ENCODE peak calls at places on chromosomes 1 and 21, in four cellular contexts. H is GM12878, W is HL-60, Z is K562. A is an unnamed sample.

GRCh38 chr1:157596384-157596783 is 1.5 kb downstream of the FCRL4 start:
- DNase-seq in H (no peak), W (no peak), Z (no peak), A (no peak)

GRCh38 chr1:38585038-38585420 is 274.5 kb downstream of the RRAGC start:
- DNase-seq in Z (no peak), W (no peak), H (no peak), A (no peak)

GRCh38 chr1:41383094-41383852 is 22.0 kb downstream of the FOXO6 start:
- DNase-seq in Z (no peak), W (peak), H (no peak), A (no peak)

GRCh38 chr1:200415693-200416593 is 6.1 kb upstream of the ZNF281 start:
- DNase-seq in W (no peak), H (no peak), Z (no peak), A (no peak)

GRCh38 chr1:157377216-157377821 is 175.0 kb downstream of the FCRL5 start:
- DNase-seq in W (peak), H (no peak), Z (peak), A (no peak)

GRCh38 chr1:222546548-222547259 is 1.2 kb downstream of the HHIPL2 start:
- DNase-seq in H (no peak), W (peak), Z (no peak), A (no peak)

GRCh38 chr21:21268061-21268471 is 269.9 kb downstream of the NCAM2 start:
- DNase-seq in Z (no peak), H (no peak), W (no peak), A (no peak)

GRCh38 chr1:100734716-100735115 is 15.2 kb downstream of the VCAM1 start:
- DNase-seq in H (no peak), W (no peak), Z (no peak), A (no peak)

GRCh38 chr1:97942161-97943123 is 21.6 kb upstream of the DPYD start:
- DNase-seq in Z (no peak), W (no peak), H (no peak), A (no peak)

GRCh38 chr1:181638004-181638403 is 154.7 kb downstream of the CACNA1E start:
- DNase-seq in W (no peak), Z (no peak), H (no peak), A (no peak)

GRCh38 chr1:62301726-62302390 is 17.4 kb downstream of the KANK4 start:
- DNase-seq in Z (no peak), W (no peak), H (no peak), A (no peak)

GRCh38 chr1:97832490-97832889 is 88.3 kb downstream of the DPYD start:
- DNase-seq in Z (no peak), H (no peak), W (no peak), A (no peak)

GRCh38 chr1:183281039-183281438 is 95.0 kb downstream of the LAMC2 start:
- DNase-seq in W (peak), Z (no peak), H (no peak), A (no peak)

GRCh38 chr1:209838537-209838936 is 10.8 kb downstream of the UTP25 start:
- DNase-seq in H (no peak), W (peak), Z (no peak), A (no peak)

GRCh38 chr1:150507912-150508864 is at the start of gene ECM1:
- DNase-seq in H (no peak), W (no peak), Z (peak), A (no peak)

GRCh38 chr1:84367219-84367618 is 31.1 kb upstream of the DNASE2B start:
- DNase-seq in W (no peak), H (no peak), Z (no peak), A (no peak)

DNA sequence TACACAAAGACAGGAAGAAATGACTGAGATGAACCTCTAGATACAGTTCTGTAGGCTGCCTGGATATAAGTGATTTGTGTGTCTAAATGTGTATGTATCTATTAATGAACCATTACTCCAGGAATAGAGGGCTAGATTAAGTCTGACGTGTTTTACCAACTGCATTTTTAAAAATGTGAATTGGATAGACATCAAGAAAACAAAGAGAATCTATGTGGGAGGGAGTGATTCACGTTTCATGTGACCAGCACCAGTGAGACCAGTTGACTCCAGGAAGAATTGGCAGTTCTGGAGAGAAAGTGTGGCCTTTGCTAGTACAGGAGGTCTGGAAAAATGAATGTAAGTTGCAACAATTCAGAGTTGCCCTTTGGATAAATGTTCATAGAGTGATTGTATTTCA is 53.4 kb upstream of the RGS21 start:
- DNase-seq in Z (no peak), H (no peak), W (no peak), A (no peak)
- TF ChIP-seq SPI1 in Z (no peak), H (no peak), W (no peak), A (no peak)

GRCh38 chr1:184329255-184329953 is 57.4 kb upstream of the C1orf21 start:
- DNase-seq in Z (no peak), W (no peak), H (no peak), A (no peak)

GRCh38 chr1:184329962-184330868 is 56.6 kb upstream of the C1orf21 start:
- DNase-seq in W (no peak), H (no peak), Z (no peak), A (no peak)

GRCh38 chr1:184326278-184326677 is 60.6 kb upstream of the C1orf21 start:
- DNase-seq in H (no peak), W (no peak), Z (no peak), A (no peak)

GRCh38 chr1:184324972-184325371 is 61.9 kb upstream of the C1orf21 start:
- DNase-seq in H (no peak), W (no peak), Z (no peak), A (no peak)

DNA sequence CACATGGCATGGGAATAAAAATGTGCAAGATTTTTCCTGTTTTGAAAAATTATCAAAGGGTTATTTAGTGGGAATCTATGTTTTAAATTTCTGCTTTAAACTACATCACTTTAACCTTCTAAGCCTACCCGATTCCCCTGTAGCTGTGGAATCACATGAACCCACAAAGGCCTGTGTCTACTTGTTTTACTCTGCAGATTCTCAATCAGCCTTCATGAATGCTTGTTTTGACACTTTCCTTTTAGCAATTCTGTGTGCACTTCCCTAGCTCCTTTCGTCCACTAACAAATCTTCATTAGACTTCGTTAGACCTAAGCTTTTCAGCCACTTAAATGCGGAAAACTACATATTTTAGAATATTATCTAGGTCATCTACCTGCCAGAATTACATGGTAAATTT is 55.9 kb upstream of the C1orf21 start:
- DNase-seq in H (no peak), Z (no peak), W (no peak), A (no peak)
- TF ChIP-seq SPI1 in H (no peak), Z (no peak), W (no peak), A (no peak)

GRCh38 chr1:169590932-169591331 is 4.7 kb upstream of the F5 start:
- DNase-seq in H (no peak), Z (peak), W (no peak), A (no peak)
- TF ChIP-seq SPI1 in H (no peak), Z (no peak), W (no peak), A (no peak)

GRCh38 chr1:119878171-119878570 is 18.1 kb downstream of the ADAM30 start:
- DNase-seq in Z (no peak), H (no peak), W (no peak), A (no peak)
- TF ChIP-seq SPI1 in Z (no peak), H (no peak), W (no peak), A (no peak)

GRCh38 chr21:41215856-41216408 is 48.0 kb downstream of the BACE2 start:
- DNase-seq in Z (no peak), W (no peak), H (no peak), A (no peak)
- TF ChIP-seq SPI1 in Z (no peak), W (no peak), H (no peak), A (no peak)

DNA sequence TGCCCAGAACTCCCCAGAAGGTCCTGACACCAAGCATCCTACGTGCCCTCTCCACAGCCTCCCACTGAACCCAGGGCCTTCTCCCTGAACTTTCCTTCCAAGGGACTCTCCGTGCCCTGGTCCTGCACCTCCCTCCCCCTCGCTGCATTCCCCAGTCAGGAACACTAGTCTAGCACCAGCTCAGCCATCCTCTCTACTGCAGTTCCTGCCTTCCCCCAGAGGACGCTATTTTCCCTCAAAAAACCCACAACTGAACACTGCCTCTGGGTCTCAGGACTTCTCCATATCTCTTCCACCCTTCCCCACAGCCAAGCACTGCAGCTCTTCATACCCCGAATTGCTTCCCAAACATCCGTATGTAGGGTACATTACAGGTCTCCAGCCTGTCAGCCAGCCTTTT is 12.6 kb upstream of the ARTN start:
- DNase-seq in Z (no peak), W (no peak), H (no peak), A (no peak)
- TF ChIP-seq SPI1 in Z (no peak), W (no peak), H (no peak), A (no peak)